ENCODE peak calls at places on chromosomes 3 and 15, in eight cellular contexts. S is HAP-1; C is CD8-positive, alpha-beta memory T cell; E is HCT116; F is NT2/D1; J is Peyer's patch; W is left lung; V is ovary. Q is an unnamed sample. For H3K4me1, the result is how much of the 10 kb centered on the place peaks cover.

GRCh38 chr3:144380832-144381231 is 409.2 kb downstream of the DIPK2A start:
- DNase-seq in W (no peak), V (no peak), S (no peak), F (no peak), E (no peak), C (no peak), J (no peak), Q (no peak)

GRCh38 chr3:172517859-172518466 is 5.3 kb downstream of the TNFSF10 start:
- DNase-seq in E (no peak), C (no peak), S (no peak), W (no peak), V (no peak), F (no peak), J (no peak), Q (no peak)

GRCh38 chr3:15271785-15272381 is 60.5 kb downstream of the SH3BP5 start:
- DNase-seq in J (peak), E (no peak), S (no peak), C (peak), V (peak), W (peak), F (no peak), Q (peak)

GRCh38 chr3:152902141-152902669 is 67.3 kb downstream of the P2RY1 start:
- DNase-seq in E (no peak), C (no peak), V (no peak), F (no peak), S (no peak), J (no peak), W (no peak), Q (no peak)

GRCh38 chr3:124919756-124920155 is 14.8 kb downstream of the MUC13 start:
- DNase-seq in C (no peak), J (no peak), V (no peak), F (no peak), S (no peak), E (no peak), W (no peak), Q (no peak)

GRCh38 chr3:150236683-150237082 is 171.4 kb upstream of the TSC22D2 start:
- DNase-seq in F (no peak), V (no peak), S (no peak), E (no peak), J (no peak), W (no peak), C (no peak), Q (no peak)

GRCh38 chr3:19139863-19140262 is 8.4 kb upstream of the KCNH8 start:
- DNase-seq in C (no peak), F (no peak), V (no peak), S (no peak), J (no peak), W (no peak), E (no peak), Q (no peak)

GRCh38 chr3:124786491-124787241 is 56.4 kb downstream of the UMPS start:
- DNase-seq in V (no peak), C (no peak), E (peak), F (no peak), S (no peak), W (no peak), J (no peak), Q (no peak)

GRCh38 chr3:107208796-107209195 is 168.4 kb upstream of the CCDC54 start:
- DNase-seq in F (no peak), V (no peak), E (no peak), C (no peak), W (no peak), S (no peak), J (no peak), Q (no peak)

GRCh38 chr3:183618542-183618941 is 16.9 kb upstream of the KLHL24 start:
- DNase-seq in C (no peak), S (no peak), J (no peak), F (no peak), V (no peak), W (no peak), E (no peak), Q (no peak)

GRCh38 chr15:51121118-51121517 is 26.4 kb upstream of the TNFAIP8L3 start:
- DNase-seq in W (peak), S (no peak), V (peak), F (no peak), E (peak), C (no peak), J (no peak), Q (no peak)

GRCh38 chr3:74845086-74845485 is 230.6 kb upstream of the CNTN3 start:
- DNase-seq in J (no peak), S (no peak), V (no peak), E (no peak), F (no peak), W (no peak), C (no peak), Q (no peak)

GRCh38 chr3:169390310-169390731 is 273.2 kb downstream of the MECOM start:
- DNase-seq in J (no peak), F (no peak), C (no peak), E (no peak), V (no peak), W (no peak), S (no peak), Q (peak)

GRCh38 chr15:29711531-29711930 is 110.7 kb downstream of the TJP1 start:
- DNase-seq in V (no peak), W (no peak), J (no peak), E (no peak), C (no peak), F (no peak), S (no peak), Q (no peak)

GRCh38 chr3:77254967-77255831 is 215.3 kb downstream of the ROBO2 start:
- DNase-seq in V (peak), F (peak), E (no peak), S (peak), C (no peak), W (no peak), J (no peak), Q (peak)

GRCh38 chr15:67109141-67110034 is 44.0 kb downstream of the SMAD3 start:
- DNase-seq in C (peak), S (no peak), W (peak), V (peak), E (no peak), F (no peak), J (peak), Q (peak)

DNA sequence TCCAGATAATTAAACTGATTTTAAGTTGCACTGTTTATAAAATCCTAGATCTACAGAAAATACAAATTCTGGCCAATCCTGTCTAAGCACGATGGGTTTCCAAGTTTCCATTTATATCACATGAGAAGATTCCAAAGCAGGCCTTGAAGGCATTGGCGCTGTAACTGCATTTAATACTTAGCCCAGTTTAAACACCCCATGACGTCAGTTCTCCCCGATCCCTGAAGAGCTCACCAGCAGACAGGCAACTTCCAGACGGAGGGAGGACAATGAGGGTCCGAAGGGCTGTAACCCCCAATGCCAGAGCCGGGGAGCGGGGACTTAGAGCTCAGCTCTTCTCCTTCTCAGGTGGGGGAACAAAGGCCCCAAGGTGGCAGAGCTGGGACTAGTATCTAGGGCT is 117.3 kb downstream of the XXYLT1 start:
- DNase-seq in S (no peak), C (no peak), F (no peak), J (no peak), V (no peak), E (no peak), W (no peak), Q (no peak)
- H3K4me1 ChIP-seq in S (under half), C (under half), F (under half), J (under half), V (under half), E (under half), W (under half), Q (under half)

GRCh38 chr15:101181349-101181748 is 70.5 kb downstream of the CHSY1 start:
- DNase-seq in V (peak), C (no peak), W (no peak), S (no peak), J (no peak), F (no peak), E (no peak), Q (no peak)
- H3K4me1 ChIP-seq in V (under half), C (under half), W (under half), S (under half), J (under half), F (under half), E (under half), Q (under half)

GRCh38 chr3:4581905-4582611 is 88.9 kb downstream of the ITPR1 start:
- DNase-seq in V (no peak), E (no peak), W (no peak), J (no peak), C (no peak), F (no peak), S (no peak), Q (no peak)

GRCh38 chr3:4581452-4581851 is 88.3 kb downstream of the ITPR1 start:
- DNase-seq in E (no peak), J (no peak), C (no peak), S (no peak), W (no peak), V (no peak), F (no peak), Q (no peak)

GRCh38 chr3:4584537-4585249 is 91.5 kb downstream of the ITPR1 start:
- DNase-seq in W (peak), S (no peak), F (no peak), V (peak), C (no peak), J (no peak), E (no peak), Q (peak)

GRCh38 chr3:4582634-4583033 is 89.5 kb downstream of the ITPR1 start:
- DNase-seq in C (no peak), S (no peak), E (no peak), V (no peak), F (no peak), J (no peak), W (no peak), Q (no peak)

DNA sequence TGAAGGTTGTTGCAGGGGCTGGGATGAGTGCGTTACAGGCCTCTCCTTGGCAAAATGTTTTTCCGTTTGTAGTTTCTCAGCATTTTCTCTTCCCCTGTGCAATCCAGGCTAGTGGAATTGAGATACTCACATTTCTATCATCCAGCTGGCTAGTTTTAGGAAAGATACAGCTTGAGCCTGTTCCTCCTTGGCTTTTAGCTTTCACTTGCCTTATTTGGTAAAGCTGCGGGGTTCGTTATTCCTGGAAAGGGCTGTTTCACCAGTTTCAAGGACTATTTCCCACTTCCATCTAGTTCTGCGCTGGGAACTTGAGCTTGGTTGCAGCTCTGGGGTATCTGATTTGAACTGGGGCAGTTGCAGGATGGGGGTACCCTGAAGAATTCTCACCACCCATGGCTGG is 90.3 kb downstream of the ITPR1 start:
- DNase-seq in C (no peak), F (no peak), E (no peak), S (no peak), W (no peak), V (peak), J (no peak), Q (no peak)
- H3K4me1 ChIP-seq in C (under half), F (under half), E (under half), S (under half), W (under half), V (under half), J (under half), Q (under half)

DNA sequence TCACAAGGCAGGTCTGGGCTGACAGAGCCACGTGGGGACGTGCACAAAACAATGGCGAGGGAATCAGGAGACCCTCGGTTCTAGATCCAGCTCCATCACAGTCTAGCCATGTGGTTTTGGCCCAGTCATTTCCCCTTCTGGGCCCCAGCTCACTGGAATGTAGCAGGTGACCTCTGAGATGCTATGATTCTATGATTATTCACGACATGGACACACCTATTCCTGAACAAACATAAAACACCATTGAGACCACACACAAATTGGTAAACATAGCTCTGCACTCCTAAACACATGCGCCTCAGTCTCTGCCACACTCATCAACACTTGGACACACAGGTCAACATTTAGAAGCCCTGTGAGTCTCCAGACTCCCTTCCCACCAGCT is 9.0 kb downstream of the IGDCC4 start:
- DNase-seq in S (no peak), V (no peak), C (no peak), F (no peak), J (no peak), E (no peak), W (no peak), Q (no peak)
- H3K4me1 ChIP-seq in S (under half), V (under half), C (under half), F (under half), J (under half), E (under half), W (under half), Q (under half)

GRCh38 chr15:98901438-98901837 is 106.2 kb downstream of the PGPEP1L start:
- DNase-seq in C (no peak), J (no peak), E (no peak), V (no peak), F (no peak), S (no peak), W (no peak), Q (no peak)

GRCh38 chr15:98898122-98898521 is 109.5 kb downstream of the PGPEP1L start:
- DNase-seq in E (no peak), C (no peak), F (no peak), V (no peak), W (no peak), S (no peak), J (no peak), Q (no peak)

GRCh38 chr15:98900382-98900781 is 107.2 kb downstream of the PGPEP1L start:
- DNase-seq in E (no peak), S (no peak), W (no peak), F (no peak), J (no peak), V (no peak), C (no peak), Q (no peak)

GRCh38 chr15:98896802-98897732 is 110.5 kb downstream of the PGPEP1L start:
- DNase-seq in C (no peak), F (no peak), W (no peak), S (peak), V (peak), J (no peak), E (peak), Q (no peak)

GRCh38 chr15:98899266-98900021 is 108.1 kb downstream of the PGPEP1L start:
- DNase-seq in F (no peak), V (no peak), S (no peak), J (no peak), W (no peak), C (no peak), E (no peak), Q (no peak)
- H3K4me1 ChIP-seq in F (under half), V (under half), S (half or more), J (under half), W (under half), C (under half), E (under half), Q (under half)

Q was measured in mucosa of descending colon.